ENCODE peak calls at places on chromosomes 3 and 15, in ten cellular contexts. R, V, I, Q, E, S, O, D, X and M are unnamed samples.
A peak's percentile ranks its signal among the peaks of the same experiment; 100 is the strongest.

GRCh38 chr3:141498592-141499223 is 11.9 kb downstream of the RASA2 start:
- DNase-seq in R (no peak), V (no peak), I (no peak), Q (no peak), E (peak; percentile 97), S (no peak), O (no peak), D (no peak), X (no peak), M (peak; percentile 25)

GRCh38 chr15:69747193-69747592 is 294.6 kb downstream of the RPLP1 start:
- DNase-seq in R (no peak), V (no peak), I (no peak), Q (no peak), E (no peak), S (no peak), O (no peak), D (no peak), X (no peak), M (no peak)

GRCh38 chr3:169382309-169382708 is 281.2 kb downstream of the MECOM start:
- DNase-seq in R (no peak), V (no peak), I (no peak), Q (no peak), E (no peak), S (no peak), O (no peak), D (no peak), X (no peak), M (no peak)

GRCh38 chr3:39150803-39151631 is 2.4 kb downstream of the CSRNP1 start:
- DNase-seq in R (no peak), V (peak; percentile 87), I (no peak), Q (peak; percentile 98), E (peak; percentile 53), S (peak; percentile 82), O (no peak), D (peak; percentile 95), X (peak; percentile 92), M (no peak)

GRCh38 chr3:171415070-171415469 is 45.1 kb downstream of the TNIK start:
- DNase-seq in R (no peak), V (no peak), I (no peak), Q (peak; percentile 29), E (peak; percentile 12), S (peak; percentile 67), O (no peak), D (no peak), X (no peak), M (no peak)

GRCh38 chr15:58453931-58454793 is 22.4 kb downstream of the LIPC start:
- DNase-seq in R (no peak), V (peak; percentile 47), I (no peak), Q (no peak), E (peak; percentile 95), S (no peak), O (no peak), D (no peak), X (no peak), M (peak; percentile 68)

GRCh38 chr3:188058569-188059184 is 95.3 kb upstream of the LPP start:
- DNase-seq in R (no peak), V (no peak), I (no peak), Q (no peak), E (no peak), S (no peak), O (no peak), D (no peak), X (no peak), M (no peak)

GRCh38 chr3:122609798-122610559 is 32.5 kb downstream of the PARP15 start:
- DNase-seq in R (no peak), V (no peak), I (no peak), Q (peak; percentile 87), E (peak; percentile 25), S (peak; percentile 80), O (no peak), D (no peak), X (peak; percentile 58), M (peak; percentile 82)

GRCh38 chr3:13653631-13654279 is 104.8 kb downstream of the FBLN2 start:
- DNase-seq in R (no peak), V (peak; percentile 16), I (no peak), Q (no peak), E (no peak), S (no peak), O (no peak), D (no peak), X (no peak), M (no peak)

GRCh38 chr3:155853214-155854146 is 747 bp downstream of the SLC33A1 start:
- DNase-seq in R (peak; percentile 14), V (peak; percentile 61), I (peak; percentile 86), Q (no peak), E (peak; percentile 45), S (no peak), O (peak; percentile 18), D (no peak), X (no peak), M (no peak)

GRCh38 chr3:171777608-171777995 is 32.7 kb downstream of the PLD1 start:
- DNase-seq in R (no peak), V (no peak), I (no peak), Q (no peak), E (peak; percentile 64), S (no peak), O (no peak), D (no peak), X (no peak), M (no peak)

GRCh38 chr3:122679085-122679466 is 1.6 kb upstream of the PARP14 start:
- DNase-seq in R (peak; percentile 77), V (peak; percentile 85), I (no peak), Q (peak; percentile 79), E (peak; percentile 87), S (peak; percentile 61), O (peak; percentile 58), D (peak; percentile 83), X (peak; percentile 14), M (peak; percentile 67)

GRCh38 chr3:72095521-72095920 is 310.6 kb upstream of the PROK2 start:
- DNase-seq in R (no peak), V (no peak), I (no peak), Q (no peak), E (peak; percentile 51), S (no peak), O (no peak), D (no peak), X (no peak), M (no peak)

GRCh38 chr3:102532901-102533300 is 98.1 kb downstream of the ZPLD1 start:
- DNase-seq in R (no peak), V (no peak), I (no peak), Q (no peak), E (peak; percentile 65), S (no peak), O (no peak), D (no peak), X (no peak), M (no peak)

GRCh38 chr15:81189583-81190283 is 6.9 kb upstream of the IL16 start:
- DNase-seq in R (no peak), V (no peak), I (no peak), Q (peak; percentile 69), E (no peak), S (peak; percentile 59), O (no peak), D (peak; percentile 81), X (peak; percentile 73), M (no peak)

GRCh38 chr3:39329493-39329892 is at the start of gene CCR8:
- DNase-seq in R (no peak), V (no peak), I (no peak), Q (no peak), E (no peak), S (no peak), O (no peak), D (no peak), X (no peak), M (no peak)

GRCh38 chr3:5122741-5123706 is 932 bp downstream of the ARL8B start:
- DNase-seq in R (peak; percentile 22), V (peak; percentile 73), I (no peak), Q (peak; percentile 67), E (peak; percentile 71), S (peak; percentile 60), O (no peak), D (peak; percentile 25), X (no peak), M (peak; percentile 26)

GRCh38 chr15:74863239-74864056 is 9.7 kb downstream of the SCAMP2 start:
- DNase-seq in R (no peak), V (no peak), I (no peak), Q (peak; percentile 31), E (no peak), S (peak; percentile 44), O (no peak), D (no peak), X (no peak), M (no peak)

GRCh38 chr15:88878720-88879184 is 16.6 kb downstream of the HAPLN3 start:
- DNase-seq in R (peak; percentile 44), V (peak; percentile 74), I (peak; percentile 79), Q (peak; percentile 30), E (peak; percentile 74), S (peak; percentile 66), O (peak; percentile 47), D (peak; percentile 40), X (no peak), M (peak; percentile 77)

GRCh38 chr15:67080118-67080899 is 14.9 kb downstream of the SMAD3 start:
- DNase-seq in R (no peak), V (no peak), I (peak; percentile 80), Q (peak; percentile 92), E (no peak), S (no peak), O (no peak), D (peak; percentile 54), X (no peak), M (no peak)
- TF ChIP-seq CTCF in R (no peak), V (no peak), I (no peak), Q (no peak), E (no peak), S (no peak), O (no peak), D (no peak), X (no peak), M (no peak)

DNA sequence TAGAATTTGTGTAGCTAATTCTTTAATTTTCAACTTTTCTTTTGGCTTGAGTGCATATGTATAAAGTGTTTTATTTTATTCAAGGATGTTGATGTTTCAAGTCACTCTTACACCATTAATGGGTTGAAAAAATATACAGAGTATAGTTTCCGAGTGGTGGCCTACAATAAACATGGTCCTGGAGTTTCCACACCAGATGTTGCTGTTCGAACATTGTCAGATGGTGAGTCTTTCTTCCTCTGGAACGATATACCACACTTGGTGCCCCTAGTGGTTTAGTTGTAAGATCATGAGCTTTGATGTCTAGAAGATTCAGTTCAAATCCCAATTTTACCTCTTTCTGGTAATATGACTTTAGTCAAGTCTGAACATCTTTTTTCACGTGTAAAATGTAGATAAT is 119.3 kb downstream of the HCN4 start:
- DNase-seq in R (no peak), V (no peak), I (no peak), Q (no peak), E (no peak), S (no peak), O (no peak), D (no peak), X (no peak), M (no peak)
- TF ChIP-seq CTCF in R (no peak), V (no peak), I (no peak), Q (no peak), E (no peak), S (no peak), O (peak; percentile 11), D (no peak), X (no peak), M (no peak)

GRCh38 chr3:158539414-158540014 is 31.5 kb upstream of the MLF1 start:
- DNase-seq in R (peak; percentile 43), V (peak; percentile 61), I (no peak), Q (peak; percentile 72), E (peak; percentile 61), S (peak; percentile 24), O (no peak), D (peak; percentile 15), X (no peak), M (no peak)
- TF ChIP-seq CTCF in R (peak; percentile 73), V (peak; percentile 63), I (peak; percentile 41), Q (peak; percentile 56), E (peak; percentile 39), S (peak; percentile 59), O (peak; percentile 60), D (peak; percentile 39), X (peak; percentile 52), M (peak; percentile 30)

GRCh38 chr3:48414376-48415250 is 15.3 kb downstream of the PLXNB1 start:
- DNase-seq in R (no peak), V (no peak), I (peak; percentile 58), Q (no peak), E (no peak), S (no peak), O (no peak), D (peak; percentile 10), X (no peak), M (no peak)
- TF ChIP-seq CTCF in R (no peak), V (no peak), I (no peak), Q (no peak), E (no peak), S (no peak), O (no peak), D (no peak), X (no peak), M (no peak)